ENCODE peak calls at places on chromosomes 3 and 15, in seven cellular contexts. One of them, this sample, is unnamed.

GRCh38 chr3:195198424-195199346 is 72.3 kb downstream of the XXYLT1 start:
- DNase-seq in HepG2: peak
- DNase-seq in SK-N-SH: no peak
- DNase-seq in GM12878: no peak
- DNase-seq in K562: no peak
- DNase-seq in H1: no peak
- DNase-seq in HCT116: no peak
- DNase-seq in this sample: no peak

GRCh38 chr15:65595960-65596359 is 15.0 kb downstream of the INTS14 start:
- DNase-seq in HepG2: peak
- DNase-seq in SK-N-SH: peak
- DNase-seq in GM12878: no peak
- DNase-seq in K562: peak
- DNase-seq in H1: no peak
- DNase-seq in HCT116: no peak
- DNase-seq in this sample: no peak

GRCh38 chr15:99361541-99362185 is 110.4 kb downstream of the LRRC28 start:
- DNase-seq in HepG2: no peak
- DNase-seq in SK-N-SH: no peak
- DNase-seq in GM12878: no peak
- DNase-seq in K562: peak
- DNase-seq in H1: no peak
- DNase-seq in HCT116: no peak
- DNase-seq in this sample: no peak

GRCh38 chr3:61794961-61795360 is 233.6 kb downstream of the PTPRG start:
- DNase-seq in HepG2: no peak
- DNase-seq in SK-N-SH: no peak
- DNase-seq in GM12878: no peak
- DNase-seq in K562: no peak
- DNase-seq in H1: no peak
- DNase-seq in HCT116: no peak
- DNase-seq in this sample: no peak

GRCh38 chr15:74906193-74906449 is 530 bp downstream of the FAM219B start:
- DNase-seq in HepG2: no peak
- DNase-seq in SK-N-SH: no peak
- DNase-seq in GM12878: no peak
- DNase-seq in K562: no peak
- DNase-seq in H1: peak
- DNase-seq in HCT116: no peak
- DNase-seq in this sample: no peak

GRCh38 chr15:81373996-81374395 is at the start of gene TMC3:
- DNase-seq in HepG2: no peak
- DNase-seq in SK-N-SH: no peak
- DNase-seq in GM12878: no peak
- DNase-seq in K562: no peak
- DNase-seq in H1: no peak
- DNase-seq in HCT116: no peak
- DNase-seq in this sample: peak

GRCh38 chr3:65988440-65988839 is 50.3 kb downstream of the MAGI1 start:
- DNase-seq in HepG2: no peak
- DNase-seq in SK-N-SH: no peak
- DNase-seq in GM12878: no peak
- DNase-seq in K562: no peak
- DNase-seq in H1: no peak
- DNase-seq in HCT116: no peak
- DNase-seq in this sample: no peak

GRCh38 chr3:11514191-11514770 is 129.4 kb downstream of the VGLL4 start:
- DNase-seq in HepG2: peak
- DNase-seq in SK-N-SH: no peak
- DNase-seq in GM12878: no peak
- DNase-seq in K562: no peak
- DNase-seq in H1: no peak
- DNase-seq in HCT116: no peak
- DNase-seq in this sample: no peak

GRCh38 chr3:141471160-141471559 is 15.7 kb upstream of the RASA2 start:
- DNase-seq in HepG2: peak
- DNase-seq in SK-N-SH: no peak
- DNase-seq in GM12878: no peak
- DNase-seq in K562: no peak
- DNase-seq in H1: no peak
- DNase-seq in HCT116: no peak
- DNase-seq in this sample: no peak

GRCh38 chr15:91655891-91656290 is 197.6 kb upstream of the SLCO3A1 start:
- DNase-seq in HepG2: no peak
- DNase-seq in SK-N-SH: no peak
- DNase-seq in GM12878: no peak
- DNase-seq in K562: no peak
- DNase-seq in H1: no peak
- DNase-seq in HCT116: no peak
- DNase-seq in this sample: no peak

GRCh38 chr3:141632779-141633374 is 105.2 kb upstream of the RNF7 start:
- DNase-seq in HepG2: no peak
- DNase-seq in SK-N-SH: no peak
- DNase-seq in GM12878: no peak
- DNase-seq in K562: no peak
- DNase-seq in H1: no peak
- DNase-seq in HCT116: no peak
- DNase-seq in this sample: no peak

GRCh38 chr15:83943849-83944404 is 290.0 kb downstream of the ADAMTSL3 start:
- DNase-seq in HepG2: no peak
- DNase-seq in SK-N-SH: no peak
- DNase-seq in GM12878: no peak
- DNase-seq in K562: no peak
- DNase-seq in H1: no peak
- DNase-seq in HCT116: no peak
- DNase-seq in this sample: no peak

GRCh38 chr15:44801368-44801767 is 65.0 kb downstream of the TRIM69 start:
- DNase-seq in HepG2: peak
- DNase-seq in SK-N-SH: no peak
- DNase-seq in GM12878: no peak
- DNase-seq in K562: no peak
- DNase-seq in H1: no peak
- DNase-seq in HCT116: no peak
- DNase-seq in this sample: no peak
- TF ChIP-seq JUND in HepG2: no peak
- TF ChIP-seq JUND in SK-N-SH: no peak
- TF ChIP-seq JUND in GM12878: no peak
- TF ChIP-seq JUND in K562: no peak
- TF ChIP-seq JUND in H1: no peak
- TF ChIP-seq JUND in HCT116: no peak
- TF ChIP-seq JUND in this sample: no peak

GRCh38 chr3:24454393-24454792 is 40.3 kb downstream of the THRB start:
- DNase-seq in HepG2: no peak
- DNase-seq in SK-N-SH: no peak
- DNase-seq in GM12878: no peak
- DNase-seq in K562: no peak
- DNase-seq in H1: no peak
- DNase-seq in HCT116: no peak
- DNase-seq in this sample: no peak
- TF ChIP-seq JUND in HepG2: no peak
- TF ChIP-seq JUND in SK-N-SH: no peak
- TF ChIP-seq JUND in GM12878: no peak
- TF ChIP-seq JUND in K562: no peak
- TF ChIP-seq JUND in H1: no peak
- TF ChIP-seq JUND in HCT116: no peak
- TF ChIP-seq JUND in this sample: no peak

GRCh38 chr3:38618343-38618742 is 31.1 kb downstream of the SCN5A start:
- DNase-seq in HepG2: no peak
- DNase-seq in SK-N-SH: no peak
- DNase-seq in GM12878: no peak
- DNase-seq in K562: no peak
- DNase-seq in H1: no peak
- DNase-seq in HCT116: no peak
- DNase-seq in this sample: no peak
- TF ChIP-seq JUND in HepG2: no peak
- TF ChIP-seq JUND in SK-N-SH: no peak
- TF ChIP-seq JUND in GM12878: no peak
- TF ChIP-seq JUND in K562: no peak
- TF ChIP-seq JUND in H1: no peak
- TF ChIP-seq JUND in HCT116: no peak
- TF ChIP-seq JUND in this sample: no peak

GRCh38 chr15:66701422-66702034 is 508 bp upstream of the SMAD6 start:
- DNase-seq in HepG2: peak
- DNase-seq in SK-N-SH: peak
- DNase-seq in GM12878: no peak
- DNase-seq in K562: no peak
- DNase-seq in H1: peak
- DNase-seq in HCT116: peak
- DNase-seq in this sample: peak
- TF ChIP-seq JUND in HepG2: no peak
- TF ChIP-seq JUND in SK-N-SH: no peak
- TF ChIP-seq JUND in GM12878: no peak
- TF ChIP-seq JUND in K562: no peak
- TF ChIP-seq JUND in H1: no peak
- TF ChIP-seq JUND in HCT116: no peak
- TF ChIP-seq JUND in this sample: no peak

DNA sequence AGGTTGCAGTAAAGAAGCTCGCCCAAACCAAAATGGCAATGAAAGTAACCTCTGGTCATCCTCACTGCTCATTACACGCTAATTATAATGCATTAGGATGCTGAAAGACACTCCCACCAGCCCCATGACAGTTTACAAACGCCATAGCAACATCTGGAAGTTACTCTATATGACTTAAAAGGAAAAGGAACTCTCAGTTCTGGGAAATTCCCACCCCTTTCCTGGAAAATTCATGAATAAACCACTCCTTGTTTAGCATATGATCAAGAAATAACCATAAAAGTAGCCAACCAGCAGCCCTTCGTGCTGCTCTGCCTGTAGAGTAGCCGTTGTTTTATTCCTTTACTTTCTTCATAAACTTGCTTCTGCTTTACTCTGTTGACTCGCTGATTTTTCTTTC is 164.6 kb downstream of the SMAD6 start:
- DNase-seq in HepG2: no peak
- DNase-seq in SK-N-SH: no peak
- DNase-seq in GM12878: no peak
- DNase-seq in K562: no peak
- DNase-seq in H1: no peak
- DNase-seq in HCT116: no peak
- DNase-seq in this sample: no peak
- TF ChIP-seq JUND in HepG2: no peak
- TF ChIP-seq JUND in SK-N-SH: no peak
- TF ChIP-seq JUND in GM12878: no peak
- TF ChIP-seq JUND in K562: no peak
- TF ChIP-seq JUND in H1: no peak
- TF ChIP-seq JUND in HCT116: no peak
- TF ChIP-seq JUND in this sample: no peak

DNA sequence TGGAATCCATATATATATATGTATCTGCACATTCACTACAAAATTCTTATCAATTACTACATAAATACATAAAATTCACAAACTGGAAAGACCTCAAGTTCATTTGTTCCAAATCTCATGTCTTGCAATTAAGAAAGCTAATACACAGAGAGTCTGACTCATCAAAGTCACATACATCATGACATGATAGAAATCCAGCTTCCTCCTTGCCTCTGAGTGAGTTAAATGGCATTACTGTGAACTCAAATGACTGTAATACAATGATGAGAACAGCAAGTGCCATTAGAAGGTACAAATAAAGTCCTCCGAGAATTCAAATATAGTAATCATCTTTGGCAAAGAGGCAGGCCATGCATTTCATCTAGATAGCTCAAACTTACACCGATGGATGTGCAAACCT is 55.1 kb upstream of the AGTR1 start:
- DNase-seq in HepG2: no peak
- DNase-seq in SK-N-SH: no peak
- DNase-seq in GM12878: no peak
- DNase-seq in K562: no peak
- DNase-seq in H1: no peak
- DNase-seq in HCT116: no peak
- DNase-seq in this sample: no peak
- TF ChIP-seq JUND in HepG2: no peak
- TF ChIP-seq JUND in SK-N-SH: no peak
- TF ChIP-seq JUND in GM12878: no peak
- TF ChIP-seq JUND in K562: no peak
- TF ChIP-seq JUND in H1: no peak
- TF ChIP-seq JUND in HCT116: no peak
- TF ChIP-seq JUND in this sample: no peak

GRCh38 chr3:183324083-183324482 is 71.0 kb downstream of the B3GNT5 start:
- DNase-seq in HepG2: no peak
- DNase-seq in SK-N-SH: no peak
- DNase-seq in GM12878: no peak
- DNase-seq in K562: peak
- DNase-seq in H1: no peak
- DNase-seq in HCT116: no peak
- DNase-seq in this sample: no peak
- TF ChIP-seq JUND in HepG2: no peak
- TF ChIP-seq JUND in SK-N-SH: no peak
- TF ChIP-seq JUND in GM12878: no peak
- TF ChIP-seq JUND in K562: no peak
- TF ChIP-seq JUND in H1: no peak
- TF ChIP-seq JUND in HCT116: peak
- TF ChIP-seq JUND in this sample: no peak